ENCODE peak calls at places on chromosome 16, in ten cellular contexts. Y is NCI-H526, R is astrocyte, J is iPS-NIHi11, T is C1 segment of cervical spinal cord, A is left colon, X is hypothalamus, P is EL, I is activated gamma-delta T cell, V is epithelial cell of esophagus. Z is an unnamed sample.

GRCh38 chr16:84726079-84726669 is 26.4 kb downstream of the USP10 start:
- DNase-seq in X (peak; percentile 60), A (peak; percentile 88), P (peak; percentile 83), R (peak; percentile 52), J (peak; percentile 63), I (no peak), Y (peak; percentile 81), V (peak; percentile 88), T (peak; percentile 32), Z (peak; percentile 93)

GRCh38 chr16:568401-569258 is 1.1 kb upstream of the PIGQ start:
- DNase-seq in T (no peak), A (no peak), Y (no peak), V (no peak), R (no peak), X (no peak), J (no peak), P (no peak), I (no peak), Z (no peak)

GRCh38 chr16:30005341-30006094 is 5.3 kb downstream of the DOC2A start:
- DNase-seq in I (no peak), A (no peak), X (no peak), J (peak; percentile 83), P (peak; percentile 35), R (no peak), T (no peak), Y (peak; percentile 28), V (peak; percentile 47), Z (peak; percentile 55)

GRCh38 chr16:1759511-1759910 is 11.8 kb downstream of the NME3 start:
- DNase-seq in A (no peak), P (no peak), J (no peak), T (no peak), I (no peak), V (no peak), R (no peak), Y (no peak), X (no peak), Z (no peak)

GRCh38 chr16:69481901-69482341 is 57.5 kb downstream of the CYB5B start:
- DNase-seq in J (no peak), X (peak; percentile 76), R (peak; percentile 43), V (peak; percentile 84), A (peak; percentile 55), Y (no peak), I (no peak), P (peak; percentile 42), T (peak; percentile 35), Z (no peak)

GRCh38 chr16:914453-914852 is 56.3 kb downstream of the LMF1 start:
- DNase-seq in I (no peak), J (no peak), T (no peak), Y (no peak), X (no peak), R (peak; percentile 12), P (peak; percentile 5), V (peak; percentile 21), A (no peak), Z (no peak)

GRCh38 chr16:68776821-68777485 is 39.9 kb downstream of the CDH1 start:
- DNase-seq in P (no peak), I (no peak), Y (no peak), R (peak; percentile 81), V (peak; percentile 25), J (no peak), X (no peak), A (no peak), T (no peak), Z (no peak)

GRCh38 chr16:67101683-67102082 is 8.1 kb upstream of the PHAF1 start:
- DNase-seq in P (peak; percentile 54), I (no peak), V (no peak), Y (no peak), A (no peak), J (no peak), R (peak; percentile 71), T (no peak), X (no peak), Z (no peak)

GRCh38 chr16:70689970-70690905 is 4.4 kb upstream of the MTSS2 start:
- DNase-seq in A (peak; percentile 78), I (no peak), X (no peak), J (no peak), V (no peak), R (no peak), Y (no peak), P (no peak), T (no peak), Z (no peak)

GRCh38 chr16:85231959-85232358 is 119.7 kb upstream of the CIBAR2 start:
- DNase-seq in A (no peak), T (no peak), R (no peak), P (no peak), I (no peak), Y (no peak), X (no peak), J (no peak), V (no peak), Z (no peak)

GRCh38 chr16:65988019-65988418 is 378.5 kb upstream of the CDH5 start:
- DNase-seq in R (no peak), T (no peak), Y (no peak), J (no peak), V (no peak), X (no peak), I (no peak), A (no peak), P (no peak), Z (no peak)

GRCh38 chr16:79805621-79806020 is 205.1 kb upstream of the MAF start:
- DNase-seq in T (no peak), Y (no peak), V (no peak), I (no peak), P (no peak), R (peak; percentile 2), A (no peak), J (peak; percentile 20), X (no peak), Z (no peak)

GRCh38 chr16:3190949-3191353 is 2.9 kb downstream of the OR1F1 start:
- DNase-seq in I (no peak), T (no peak), R (no peak), X (no peak), J (no peak), P (no peak), A (no peak), Y (no peak), V (peak; percentile 43), Z (no peak)

GRCh38 chr16:49440156-49441065 is 66.8 kb downstream of the C16orf78 start:
- DNase-seq in A (no peak), R (no peak), X (no peak), I (no peak), T (no peak), J (no peak), V (no peak), Y (no peak), P (no peak), Z (no peak)

GRCh38 chr16:29820730-29821662 is 734 bp downstream of the MVP start:
- DNase-seq in A (peak; percentile 94), I (no peak), R (no peak), V (peak; percentile 47), Y (no peak), T (no peak), X (no peak), J (no peak), P (peak; percentile 44), Z (no peak)

GRCh38 chr16:2236362-2237075 is at the start of gene DNASE1L2:
- DNase-seq in I (no peak), J (peak; percentile 79), R (no peak), P (peak; percentile 34), V (no peak), A (no peak), T (no peak), Y (no peak), X (no peak), Z (peak; percentile 74)

GRCh38 chr16:70582280-70582978 is 58.8 kb downstream of the SF3B3 start:
- DNase-seq in I (no peak), T (no peak), V (no peak), X (no peak), A (no peak), P (no peak), R (no peak), Y (no peak), J (peak; percentile 65), Z (no peak)

GRCh38 chr16:706189-707061 is 824 bp upstream of the FBXL16 start:
- DNase-seq in X (no peak), A (no peak), I (no peak), T (no peak), Y (no peak), R (no peak), J (peak; percentile 35), V (no peak), P (no peak), Z (no peak)

GRCh38 chr16:55562936-55563335 is 3.5 kb upstream of the CAPNS2 start:
- DNase-seq in V (peak; percentile 61), I (no peak), J (no peak), T (no peak), P (no peak), R (peak; percentile 11), Y (no peak), A (no peak), X (no peak), Z (no peak)

GRCh38 chr16:58426095-58426494 is 33.8 kb downstream of the GINS3 start:
- DNase-seq in V (no peak), T (peak; percentile 8), J (no peak), P (no peak), I (no peak), X (peak; percentile 17), R (no peak), Y (no peak), A (no peak), Z (no peak)

GRCh38 chr16:55487048-55487803 is 8.2 kb downstream of the MMP2 start:
- DNase-seq in J (no peak), V (no peak), A (no peak), R (peak; percentile 96), X (no peak), T (no peak), Y (no peak), I (no peak), P (peak; percentile 77), Z (no peak)

GRCh38 chr16:61820398-61820797 is 215.8 kb downstream of the CDH8 start:
- DNase-seq in J (no peak), V (no peak), Y (no peak), A (no peak), X (no peak), T (no peak), R (peak; percentile 76), I (no peak), P (peak; percentile 48), Z (no peak)

GRCh38 chr16:73014768-73015167 is 33.2 kb downstream of the ZFHX3 start:
- DNase-seq in J (no peak), I (no peak), X (no peak), Y (no peak), A (no peak), P (no peak), V (no peak), T (no peak), R (no peak), Z (no peak)

GRCh38 chr16:83965444-83966152 is 2.4 kb upstream of the NECAB2 start:
- DNase-seq in A (no peak), T (no peak), X (no peak), Y (no peak), J (no peak), I (no peak), P (no peak), V (no peak), R (no peak), Z (no peak)

GRCh38 chr16:89304941-89305705 is 87.6 kb downstream of the ZNF778 start:
- DNase-seq in X (no peak), R (no peak), P (no peak), J (no peak), T (no peak), I (no peak), V (no peak), A (no peak), Y (no peak), Z (no peak)

GRCh38 chr16:28497861-28498599 is 3.6 kb downstream of the APOBR start:
- DNase-seq in V (no peak), I (no peak), R (no peak), A (no peak), Y (no peak), J (no peak), X (no peak), T (no peak), P (no peak), Z (no peak)

GRCh38 chr16:7421578-7421977 is 88.9 kb downstream of the RBFOX1 start:
- DNase-seq in J (no peak), I (no peak), T (no peak), A (no peak), Y (no peak), V (no peak), R (no peak), X (no peak), P (no peak), Z (no peak)

GRCh38 chr16:79286646-79287423 is 313.7 kb downstream of the MAF start:
- DNase-seq in P (no peak), A (peak; percentile 60), I (no peak), Y (peak; percentile 19), X (peak; percentile 41), R (no peak), J (peak; percentile 29), T (no peak), V (no peak), Z (peak; percentile 32)